ENCODE peak calls at places on chromosomes 1 and 21, in six cellular contexts. K is progenitor cell of endocrine pancreas, B is GM19239, S is fibroblast of gingiva, W is GM03348, T is psoas muscle. P is an unnamed sample.

GRCh38 chr1:186094170-186094569 is 280.9 kb downstream of the TPR start:
- DNase-seq in K (no peak), B (no peak), S (no peak), W (peak; percentile 15), T (no peak), P (peak; percentile 53)

GRCh38 chr1:22662318-22662717 is 9.3 kb downstream of the C1QB start:
- DNase-seq in K (no peak), B (peak; percentile 14), S (no peak), W (no peak), T (no peak), P (no peak)

GRCh38 chr1:48697066-48697707 is 79.5 kb downstream of the BEND5 start:
- DNase-seq in K (peak; percentile 72), B (peak; percentile 49), S (no peak), W (peak; percentile 75), T (peak; percentile 54), P (peak; percentile 16)

GRCh38 chr1:30548294-30548693 is 175.1 kb downstream of the MATN1 start:
- DNase-seq in K (no peak), B (no peak), S (no peak), W (no peak), T (no peak), P (no peak)

GRCh38 chr1:34928865-34929496 is 469 bp downstream of the DLGAP3 start:
- DNase-seq in K (no peak), B (peak; percentile 41), S (no peak), W (no peak), T (no peak), P (no peak)

GRCh38 chr1:29889776-29890175 is 653.5 kb downstream of the PTPRU start:
- DNase-seq in K (no peak), B (no peak), S (no peak), W (no peak), T (no peak), P (no peak)

GRCh38 chr1:36542024-36542961 is 59.6 kb upstream of the CSF3R start:
- DNase-seq in K (no peak), B (no peak), S (no peak), W (no peak), T (no peak), P (no peak)

GRCh38 chr1:39409055-39409816 is 82.2 kb upstream of the BMP8A start:
- DNase-seq in K (no peak), B (no peak), S (peak; percentile 86), W (peak; percentile 59), T (peak; percentile 37), P (peak; percentile 87)

GRCh38 chr1:183180634-183181056 is 5.4 kb upstream of the LAMC2 start:
- DNase-seq in K (no peak), B (no peak), S (peak; percentile 75), W (peak; percentile 74), T (peak; percentile 46), P (peak; percentile 84)

GRCh38 chr1:113286156-113286555 is 104.2 kb upstream of the MAGI3 start:
- DNase-seq in K (no peak), B (no peak), S (no peak), W (no peak), T (no peak), P (no peak)

GRCh38 chr1:155205969-155206593 is 1.6 kb downstream of the THBS3 start:
- DNase-seq in K (no peak), B (no peak), S (no peak), W (no peak), T (no peak), P (no peak)

GRCh38 chr1:91124989-91125417 is 103.2 kb upstream of the ZNF644 start:
- DNase-seq in K (no peak), B (no peak), S (peak; percentile 1), W (no peak), T (no peak), P (peak; percentile 28)

GRCh38 chr1:154714070-154714623 is 106.2 kb upstream of the ADAR start:
- DNase-seq in K (no peak), B (no peak), S (no peak), W (no peak), T (no peak), P (no peak)

GRCh38 chr21:46194374-46195334 is 10.4 kb upstream of the SPATC1L start:
- DNase-seq in K (no peak), B (no peak), S (no peak), W (no peak), T (no peak), P (no peak)

GRCh38 chr1:178060789-178061556 is 32.9 kb upstream of the RASAL2 start:
- DNase-seq in K (no peak), B (no peak), S (peak; percentile 63), W (peak; percentile 68), T (no peak), P (peak; percentile 95)

GRCh38 chr1:11653101-11653601 is 1.1 kb downstream of the FBXO2 start:
- DNase-seq in K (no peak), B (no peak), S (no peak), W (no peak), T (no peak), P (no peak)

GRCh38 chr1:23567996-23568607 is 8.8 kb upstream of the ID3 start:
- DNase-seq in K (peak; percentile 73), B (no peak), S (no peak), W (peak; percentile 54), T (peak; percentile 45), P (no peak)

GRCh38 chr21:17854771-17855170 is 35.6 kb upstream of the C21orf91 start:
- DNase-seq in K (no peak), B (no peak), S (no peak), W (no peak), T (no peak), P (no peak)

GRCh38 chr1:25117233-25117823 is 115.0 kb downstream of the SYF2 start:
- DNase-seq in K (no peak), B (no peak), S (no peak), W (no peak), T (no peak), P (no peak)

GRCh38 chr1:206681359-206681758 is 3.3 kb upstream of the MAPKAPK2 start:
- DNase-seq in K (no peak), B (no peak), S (no peak), W (no peak), T (no peak), P (no peak)

GRCh38 chr1:159924025-159924790 is 1.1 kb downstream of the TAGLN2 start:
- DNase-seq in K (peak; percentile 42), B (no peak), S (peak; percentile 92), W (peak; percentile 98), T (peak; percentile 91), P (peak; percentile 92)

GRCh38 chr1:162283657-162284056 is 93.0 kb downstream of the SPATA46 start:
- DNase-seq in K (no peak), B (no peak), S (no peak), W (no peak), T (no peak), P (no peak)

GRCh38 chr1:73034255-73034654 is 751.9 kb upstream of the NEGR1 start:
- DNase-seq in K (no peak), B (no peak), S (no peak), W (no peak), T (no peak), P (no peak)

GRCh38 chr1:11289064-11289463 is 16.1 kb downstream of the UBIAD1 start:
- DNase-seq in K (no peak), B (no peak), S (no peak), W (no peak), T (no peak), P (no peak)

GRCh38 chr1:32454726-32455125 is 10.1 kb upstream of the ZBTB8B start:
- DNase-seq in K (no peak), B (no peak), S (no peak), W (no peak), T (no peak), P (no peak)

GRCh38 chr1:159749630-159750029 is 31.1 kb upstream of the DUSP23 start:
- DNase-seq in K (no peak), B (no peak), S (no peak), W (no peak), T (no peak), P (no peak)

GRCh38 chr1:30005972-30006619 is 717.3 kb downstream of the MATN1 start:
- DNase-seq in K (no peak), B (no peak), S (no peak), W (no peak), T (no peak), P (no peak)

GRCh38 chr1:204250428-204251030 is 36.7 kb upstream of the GOLT1A start:
- DNase-seq in K (no peak), B (no peak), S (no peak), W (no peak), T (peak; percentile 44), P (no peak)

GRCh38 chr1:162007485-162007884 is 16.2 kb downstream of the OLFML2B start:
- DNase-seq in K (no peak), B (no peak), S (no peak), W (no peak), T (no peak), P (no peak)

GRCh38 chr21:38505654-38506523 is 7.6 kb upstream of the ERG start:
- DNase-seq in K (no peak), B (peak; percentile 10), S (peak; percentile 59), W (peak; percentile 80), T (no peak), P (peak; percentile 74)

GRCh38 chr1:12232221-12232620 is 2.4 kb downstream of the VPS13D start:
- DNase-seq in K (no peak), B (no peak), S (no peak), W (no peak), T (peak; percentile 52), P (no peak)

GRCh38 chr1:39654291-39654690 is 14.8 kb upstream of the HEYL start:
- DNase-seq in K (no peak), B (no peak), S (peak; percentile 41), W (no peak), T (peak; percentile 55), P (no peak)